ENCODE peak calls at places on chromosome 7, in five cellular contexts. H is MM.1S, B is HepG2, C is neural progenitor cell, P is HCT116. X is an unnamed sample.

GRCh38 chr7:28954936-28955335 is 3.2 kb downstream of the TRIL start:
- DNase-seq in P (no peak), C (no peak), B (no peak), H (no peak), X (no peak)

GRCh38 chr7:27784399-27785053 is 44.6 kb downstream of the TAX1BP1 start:
- DNase-seq in C (peak), P (peak), B (peak), H (peak), X (peak)

GRCh38 chr7:44045226-44046014 is 918 bp downstream of the DBNL start:
- DNase-seq in B (no peak), C (no peak), P (no peak), H (peak), X (no peak)

GRCh38 chr7:87456247-87456646 is 19.2 kb downstream of the ABCB4 start:
- DNase-seq in H (no peak), B (no peak), C (no peak), P (no peak), X (no peak)

GRCh38 chr7:129670636-129671035 is 59.1 kb downstream of the NRF1 start:
- DNase-seq in H (no peak), P (no peak), C (no peak), B (no peak), X (no peak)

GRCh38 chr7:80603940-80604339 is 34.5 kb upstream of the CD36 start:
- DNase-seq in H (no peak), P (no peak), B (no peak), C (no peak), X (no peak)

GRCh38 chr7:235576-236395 is 43.4 kb downstream of the FAM20C start:
- DNase-seq in H (no peak), C (no peak), P (no peak), B (no peak), X (no peak)

GRCh38 chr7:151705744-151706567 is 171.0 kb downstream of the PRKAG2 start:
- DNase-seq in P (peak), C (peak), H (peak), B (peak), X (peak)

GRCh38 chr7:155470186-155470487 is 12.2 kb downstream of the EN2 start:
- DNase-seq in H (no peak), P (no peak), B (no peak), C (no peak), X (no peak)
- TF ChIP-seq EZH2 in H (no peak), P (no peak), B (no peak), C (no peak), X (no peak)

GRCh38 chr7:32905175-32905662 is 13.7 kb upstream of the KBTBD2 start:
- DNase-seq in C (peak), B (no peak), H (peak), P (peak), X (peak)
- H3K4me3 ChIP-seq in C (peak), B (peak), H (peak), P (peak), X (no peak)

DNA sequence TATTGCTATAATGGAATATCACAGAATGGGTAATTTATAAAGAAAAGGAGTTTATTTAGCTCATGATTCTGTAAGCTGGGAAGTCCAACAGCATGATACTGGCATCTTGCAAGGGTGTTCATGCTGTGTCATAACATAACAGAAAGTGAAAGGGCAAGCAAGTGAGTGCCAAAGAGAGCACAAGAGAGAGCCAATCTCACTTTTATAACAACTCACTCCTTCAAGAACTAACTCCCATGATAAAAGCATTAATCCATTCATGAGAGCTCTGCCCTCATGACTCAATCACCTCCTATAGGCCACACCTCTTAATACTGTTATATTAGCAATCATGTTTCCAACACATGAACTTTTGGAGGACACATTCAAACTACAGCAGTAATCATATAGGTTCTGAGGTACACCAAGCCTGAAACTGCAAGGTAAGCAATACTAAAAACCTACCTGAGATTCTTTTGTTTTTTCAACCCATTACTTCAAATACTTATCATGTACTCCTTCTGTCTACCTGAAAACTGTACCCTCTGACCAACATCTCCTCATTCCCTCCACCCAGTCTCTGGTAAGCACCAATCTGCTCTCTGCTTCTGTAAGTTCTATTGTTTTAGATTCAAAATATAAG is 219.7 kb downstream of the MTERF1 start:
- DNase-seq in C (no peak), H (peak), B (no peak), P (no peak), X (no peak)
- TF ChIP-seq EZH2 in C (no peak), H (no peak), B (no peak), P (no peak), X (no peak)

DNA sequence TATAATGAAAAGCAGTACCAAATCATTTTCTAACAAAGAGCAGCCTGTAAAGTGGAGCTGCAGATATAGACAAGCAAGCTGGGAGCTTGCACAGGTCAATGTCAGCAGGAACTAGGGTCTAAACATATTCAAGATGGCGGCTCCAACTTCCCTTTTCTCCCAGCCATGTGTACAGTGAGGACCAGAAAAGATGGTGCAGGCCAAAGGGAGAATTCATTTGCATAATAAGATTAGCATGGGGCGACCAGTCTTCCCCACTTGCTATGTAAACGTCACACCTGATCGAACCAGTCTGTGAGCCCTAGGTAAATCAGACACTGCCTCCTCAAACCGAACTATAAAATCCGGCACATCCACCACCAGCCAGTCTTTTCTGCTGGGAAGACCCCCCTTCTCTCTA is 4.4 kb upstream of the RAPGEF5 start:
- DNase-seq in H (no peak), B (no peak), P (no peak), C (no peak), X (no peak)
- H3K4me3 ChIP-seq in H (no peak), B (no peak), P (no peak), C (no peak), X (no peak)

X was measured in hepatocyte.